ENCODE peak calls at places on chromosomes 4 and X, in ten cellular contexts. One of them, this sample, is unnamed.

GRCh38 chr4:45453258-45453841 is 670.5 kb downstream of the GABRG1 start:
- DNase-seq in NCI-H1417 treated with DMSO at 0.1 percent for 48 hours: peak
- DNase-seq in GM04504: no peak
- DNase-seq in activated CD8-positive, alpha-beta T cell treated with anti-CD3 and anti-CD28 coated beads, Interleukin-2, amount 10 ng/mL, durations not matched to agents 7 days and 5 days: no peak
- DNase-seq in amniotic stem cell: no peak
- DNase-seq in CD8-positive, alpha-beta T cell: no peak
- DNase-seq in MM.1S: peak
- DNase-seq in K562: no peak
- DNase-seq in stimulated activated CD4-positive, alpha-beta T cell treated with anti-CD3 and anti-CD28 coated beads, TNF-alpha, amount 100 ng/mL, for 1 hour: no peak
- DNase-seq in NCI-H526 treated with DMSO at 0.1 percent for 48 hours: peak
- DNase-seq in this sample: no peak

GRCh38 chrX:46642145-46642544 is 68.6 kb downstream of the CHST7 start:
- DNase-seq in activated CD8-positive, alpha-beta T cell treated with anti-CD3 and anti-CD28 coated beads, Interleukin-2, amount 10 ng/mL, durations not matched to agents 7 days and 5 days: peak
- DNase-seq in stimulated activated CD4-positive, alpha-beta T cell treated with anti-CD3 and anti-CD28 coated beads, TNF-alpha, amount 100 ng/mL, for 1 hour: no peak
- DNase-seq in NCI-H526 treated with DMSO at 0.1 percent for 48 hours: no peak
- DNase-seq in amniotic stem cell: no peak
- DNase-seq in GM04504: no peak
- DNase-seq in K562: no peak
- DNase-seq in MM.1S: peak
- DNase-seq in NCI-H1417 treated with DMSO at 0.1 percent for 48 hours: no peak
- DNase-seq in CD8-positive, alpha-beta T cell: no peak
- DNase-seq in this sample: no peak

GRCh38 chrX:123899701-123900100 is 39.8 kb downstream of the XIAP start:
- DNase-seq in NCI-H526 treated with DMSO at 0.1 percent for 48 hours: no peak
- DNase-seq in stimulated activated CD4-positive, alpha-beta T cell treated with anti-CD3 and anti-CD28 coated beads, TNF-alpha, amount 100 ng/mL, for 1 hour: no peak
- DNase-seq in GM04504: no peak
- DNase-seq in amniotic stem cell: peak
- DNase-seq in MM.1S: no peak
- DNase-seq in NCI-H1417 treated with DMSO at 0.1 percent for 48 hours: no peak
- DNase-seq in K562: no peak
- DNase-seq in activated CD8-positive, alpha-beta T cell treated with anti-CD3 and anti-CD28 coated beads, Interleukin-2, amount 10 ng/mL, durations not matched to agents 7 days and 5 days: no peak
- DNase-seq in CD8-positive, alpha-beta T cell: no peak
- DNase-seq in this sample: no peak

GRCh38 chr4:38189445-38189844 is 229.2 kb downstream of the PTTG2 start:
- DNase-seq in GM04504: peak
- DNase-seq in amniotic stem cell: peak
- DNase-seq in MM.1S: no peak
- DNase-seq in NCI-H1417 treated with DMSO at 0.1 percent for 48 hours: no peak
- DNase-seq in CD8-positive, alpha-beta T cell: no peak
- DNase-seq in NCI-H526 treated with DMSO at 0.1 percent for 48 hours: no peak
- DNase-seq in K562: no peak
- DNase-seq in activated CD8-positive, alpha-beta T cell treated with anti-CD3 and anti-CD28 coated beads, Interleukin-2, amount 10 ng/mL, durations not matched to agents 7 days and 5 days: no peak
- DNase-seq in stimulated activated CD4-positive, alpha-beta T cell treated with anti-CD3 and anti-CD28 coated beads, TNF-alpha, amount 100 ng/mL, for 1 hour: no peak
- DNase-seq in this sample: no peak

GRCh38 chrX:43971966-43972961 is 926 bp downstream of the NDP start:
- DNase-seq in stimulated activated CD4-positive, alpha-beta T cell treated with anti-CD3 and anti-CD28 coated beads, TNF-alpha, amount 100 ng/mL, for 1 hour: no peak
- DNase-seq in MM.1S: no peak
- DNase-seq in GM04504: no peak
- DNase-seq in activated CD8-positive, alpha-beta T cell treated with anti-CD3 and anti-CD28 coated beads, Interleukin-2, amount 10 ng/mL, durations not matched to agents 7 days and 5 days: no peak
- DNase-seq in CD8-positive, alpha-beta T cell: no peak
- DNase-seq in amniotic stem cell: no peak
- DNase-seq in NCI-H526 treated with DMSO at 0.1 percent for 48 hours: no peak
- DNase-seq in NCI-H1417 treated with DMSO at 0.1 percent for 48 hours: no peak
- DNase-seq in K562: no peak
- DNase-seq in this sample: no peak

GRCh38 chr4:90958256-90958895 is 831.2 kb downstream of the CCSER1 start:
- DNase-seq in GM04504: no peak
- DNase-seq in stimulated activated CD4-positive, alpha-beta T cell treated with anti-CD3 and anti-CD28 coated beads, TNF-alpha, amount 100 ng/mL, for 1 hour: no peak
- DNase-seq in CD8-positive, alpha-beta T cell: no peak
- DNase-seq in activated CD8-positive, alpha-beta T cell treated with anti-CD3 and anti-CD28 coated beads, Interleukin-2, amount 10 ng/mL, durations not matched to agents 7 days and 5 days: no peak
- DNase-seq in K562: no peak
- DNase-seq in MM.1S: no peak
- DNase-seq in amniotic stem cell: no peak
- DNase-seq in NCI-H1417 treated with DMSO at 0.1 percent for 48 hours: no peak
- DNase-seq in NCI-H526 treated with DMSO at 0.1 percent for 48 hours: peak
- DNase-seq in this sample: no peak

GRCh38 chr4:121583396-121583795 is 113.4 kb downstream of the ANXA5 start:
- DNase-seq in NCI-H526 treated with DMSO at 0.1 percent for 48 hours: no peak
- DNase-seq in K562: no peak
- DNase-seq in stimulated activated CD4-positive, alpha-beta T cell treated with anti-CD3 and anti-CD28 coated beads, TNF-alpha, amount 100 ng/mL, for 1 hour: no peak
- DNase-seq in GM04504: no peak
- DNase-seq in MM.1S: no peak
- DNase-seq in CD8-positive, alpha-beta T cell: no peak
- DNase-seq in NCI-H1417 treated with DMSO at 0.1 percent for 48 hours: no peak
- DNase-seq in activated CD8-positive, alpha-beta T cell treated with anti-CD3 and anti-CD28 coated beads, Interleukin-2, amount 10 ng/mL, durations not matched to agents 7 days and 5 days: no peak
- DNase-seq in amniotic stem cell: no peak
- DNase-seq in this sample: no peak

GRCh38 chr4:3340703-3341088 is 47.9 kb downstream of the RGS12 start:
- DNase-seq in activated CD8-positive, alpha-beta T cell treated with anti-CD3 and anti-CD28 coated beads, Interleukin-2, amount 10 ng/mL, durations not matched to agents 7 days and 5 days: no peak
- DNase-seq in stimulated activated CD4-positive, alpha-beta T cell treated with anti-CD3 and anti-CD28 coated beads, TNF-alpha, amount 100 ng/mL, for 1 hour: no peak
- DNase-seq in K562: no peak
- DNase-seq in NCI-H1417 treated with DMSO at 0.1 percent for 48 hours: peak
- DNase-seq in amniotic stem cell: no peak
- DNase-seq in CD8-positive, alpha-beta T cell: no peak
- DNase-seq in NCI-H526 treated with DMSO at 0.1 percent for 48 hours: peak
- DNase-seq in MM.1S: no peak
- DNase-seq in GM04504: no peak
- DNase-seq in this sample: no peak

GRCh38 chr4:54316139-54316538 is 87.0 kb downstream of the PDGFRA start:
- DNase-seq in NCI-H1417 treated with DMSO at 0.1 percent for 48 hours: no peak
- DNase-seq in activated CD8-positive, alpha-beta T cell treated with anti-CD3 and anti-CD28 coated beads, Interleukin-2, amount 10 ng/mL, durations not matched to agents 7 days and 5 days: no peak
- DNase-seq in amniotic stem cell: no peak
- DNase-seq in GM04504: no peak
- DNase-seq in MM.1S: no peak
- DNase-seq in K562: no peak
- DNase-seq in CD8-positive, alpha-beta T cell: no peak
- DNase-seq in stimulated activated CD4-positive, alpha-beta T cell treated with anti-CD3 and anti-CD28 coated beads, TNF-alpha, amount 100 ng/mL, for 1 hour: no peak
- DNase-seq in NCI-H526 treated with DMSO at 0.1 percent for 48 hours: no peak
- DNase-seq in this sample: no peak

GRCh38 chrX:39854772-39855747 is 242.7 kb downstream of the BCOR start:
- DNase-seq in amniotic stem cell: no peak
- DNase-seq in K562: peak
- DNase-seq in MM.1S: peak
- DNase-seq in NCI-H1417 treated with DMSO at 0.1 percent for 48 hours: no peak
- DNase-seq in activated CD8-positive, alpha-beta T cell treated with anti-CD3 and anti-CD28 coated beads, Interleukin-2, amount 10 ng/mL, durations not matched to agents 7 days and 5 days: peak
- DNase-seq in stimulated activated CD4-positive, alpha-beta T cell treated with anti-CD3 and anti-CD28 coated beads, TNF-alpha, amount 100 ng/mL, for 1 hour: peak
- DNase-seq in NCI-H526 treated with DMSO at 0.1 percent for 48 hours: no peak
- DNase-seq in CD8-positive, alpha-beta T cell: peak
- DNase-seq in GM04504: no peak
- DNase-seq in this sample: no peak

GRCh38 chr4:150140774-150141400 is 62.6 kb downstream of the DCLK2 start:
- DNase-seq in amniotic stem cell: peak
- DNase-seq in GM04504: no peak
- DNase-seq in CD8-positive, alpha-beta T cell: no peak
- DNase-seq in stimulated activated CD4-positive, alpha-beta T cell treated with anti-CD3 and anti-CD28 coated beads, TNF-alpha, amount 100 ng/mL, for 1 hour: no peak
- DNase-seq in NCI-H1417 treated with DMSO at 0.1 percent for 48 hours: no peak
- DNase-seq in NCI-H526 treated with DMSO at 0.1 percent for 48 hours: no peak
- DNase-seq in MM.1S: no peak
- DNase-seq in activated CD8-positive, alpha-beta T cell treated with anti-CD3 and anti-CD28 coated beads, Interleukin-2, amount 10 ng/mL, durations not matched to agents 7 days and 5 days: no peak
- DNase-seq in K562: no peak
- DNase-seq in this sample: no peak

GRCh38 chr4:82125170-82125862 is 248.5 kb downstream of the HNRNPD start:
- DNase-seq in MM.1S: no peak
- DNase-seq in activated CD8-positive, alpha-beta T cell treated with anti-CD3 and anti-CD28 coated beads, Interleukin-2, amount 10 ng/mL, durations not matched to agents 7 days and 5 days: no peak
- DNase-seq in NCI-H1417 treated with DMSO at 0.1 percent for 48 hours: no peak
- DNase-seq in NCI-H526 treated with DMSO at 0.1 percent for 48 hours: no peak
- DNase-seq in GM04504: no peak
- DNase-seq in stimulated activated CD4-positive, alpha-beta T cell treated with anti-CD3 and anti-CD28 coated beads, TNF-alpha, amount 100 ng/mL, for 1 hour: no peak
- DNase-seq in amniotic stem cell: no peak
- DNase-seq in CD8-positive, alpha-beta T cell: no peak
- DNase-seq in K562: no peak
- DNase-seq in this sample: no peak

GRCh38 chr4:15665738-15666365 is 10.7 kb upstream of the FBXL5 start:
- DNase-seq in stimulated activated CD4-positive, alpha-beta T cell treated with anti-CD3 and anti-CD28 coated beads, TNF-alpha, amount 100 ng/mL, for 1 hour: no peak
- DNase-seq in K562: no peak
- DNase-seq in amniotic stem cell: no peak
- DNase-seq in MM.1S: peak
- DNase-seq in CD8-positive, alpha-beta T cell: no peak
- DNase-seq in activated CD8-positive, alpha-beta T cell treated with anti-CD3 and anti-CD28 coated beads, Interleukin-2, amount 10 ng/mL, durations not matched to agents 7 days and 5 days: no peak
- DNase-seq in NCI-H526 treated with DMSO at 0.1 percent for 48 hours: no peak
- DNase-seq in NCI-H1417 treated with DMSO at 0.1 percent for 48 hours: no peak
- DNase-seq in GM04504: no peak
- DNase-seq in this sample: no peak

GRCh38 chr4:142845293-142846070 is 619 bp downstream of the INPP4B start:
- DNase-seq in CD8-positive, alpha-beta T cell: no peak
- DNase-seq in activated CD8-positive, alpha-beta T cell treated with anti-CD3 and anti-CD28 coated beads, Interleukin-2, amount 10 ng/mL, durations not matched to agents 7 days and 5 days: no peak
- DNase-seq in stimulated activated CD4-positive, alpha-beta T cell treated with anti-CD3 and anti-CD28 coated beads, TNF-alpha, amount 100 ng/mL, for 1 hour: no peak
- DNase-seq in MM.1S: no peak
- DNase-seq in NCI-H1417 treated with DMSO at 0.1 percent for 48 hours: no peak
- DNase-seq in NCI-H526 treated with DMSO at 0.1 percent for 48 hours: no peak
- DNase-seq in GM04504: no peak
- DNase-seq in K562: no peak
- DNase-seq in amniotic stem cell: no peak
- DNase-seq in this sample: no peak

GRCh38 chrX:116317409-116317808 is 119.0 kb upstream of the SLC6A14 start:
- DNase-seq in activated CD8-positive, alpha-beta T cell treated with anti-CD3 and anti-CD28 coated beads, Interleukin-2, amount 10 ng/mL, durations not matched to agents 7 days and 5 days: no peak
- DNase-seq in K562: no peak
- DNase-seq in NCI-H526 treated with DMSO at 0.1 percent for 48 hours: no peak
- DNase-seq in CD8-positive, alpha-beta T cell: no peak
- DNase-seq in stimulated activated CD4-positive, alpha-beta T cell treated with anti-CD3 and anti-CD28 coated beads, TNF-alpha, amount 100 ng/mL, for 1 hour: no peak
- DNase-seq in amniotic stem cell: no peak
- DNase-seq in NCI-H1417 treated with DMSO at 0.1 percent for 48 hours: no peak
- DNase-seq in MM.1S: no peak
- DNase-seq in GM04504: no peak
- DNase-seq in this sample: no peak

GRCh38 chrX:21870494-21870893 is 14.7 kb downstream of the YY2 start:
- DNase-seq in activated CD8-positive, alpha-beta T cell treated with anti-CD3 and anti-CD28 coated beads, Interleukin-2, amount 10 ng/mL, durations not matched to agents 7 days and 5 days: no peak
- DNase-seq in amniotic stem cell: no peak
- DNase-seq in NCI-H526 treated with DMSO at 0.1 percent for 48 hours: no peak
- DNase-seq in NCI-H1417 treated with DMSO at 0.1 percent for 48 hours: no peak
- DNase-seq in MM.1S: no peak
- DNase-seq in K562: no peak
- DNase-seq in CD8-positive, alpha-beta T cell: no peak
- DNase-seq in GM04504: no peak
- DNase-seq in stimulated activated CD4-positive, alpha-beta T cell treated with anti-CD3 and anti-CD28 coated beads, TNF-alpha, amount 100 ng/mL, for 1 hour: no peak
- DNase-seq in this sample: no peak

GRCh38 chr4:174919886-174920423 is 1.8 kb downstream of the ADAM29 start:
- DNase-seq in NCI-H1417 treated with DMSO at 0.1 percent for 48 hours: no peak
- DNase-seq in GM04504: no peak
- DNase-seq in MM.1S: no peak
- DNase-seq in CD8-positive, alpha-beta T cell: no peak
- DNase-seq in activated CD8-positive, alpha-beta T cell treated with anti-CD3 and anti-CD28 coated beads, Interleukin-2, amount 10 ng/mL, durations not matched to agents 7 days and 5 days: no peak
- DNase-seq in K562: no peak
- DNase-seq in stimulated activated CD4-positive, alpha-beta T cell treated with anti-CD3 and anti-CD28 coated beads, TNF-alpha, amount 100 ng/mL, for 1 hour: no peak
- DNase-seq in amniotic stem cell: no peak
- DNase-seq in NCI-H526 treated with DMSO at 0.1 percent for 48 hours: no peak
- DNase-seq in this sample: no peak

GRCh38 chr4:111945014-111945413 is 200.2 kb upstream of the FAM241A start:
- DNase-seq in NCI-H526 treated with DMSO at 0.1 percent for 48 hours: no peak
- DNase-seq in activated CD8-positive, alpha-beta T cell treated with anti-CD3 and anti-CD28 coated beads, Interleukin-2, amount 10 ng/mL, durations not matched to agents 7 days and 5 days: no peak
- DNase-seq in GM04504: no peak
- DNase-seq in amniotic stem cell: no peak
- DNase-seq in CD8-positive, alpha-beta T cell: no peak
- DNase-seq in MM.1S: no peak
- DNase-seq in stimulated activated CD4-positive, alpha-beta T cell treated with anti-CD3 and anti-CD28 coated beads, TNF-alpha, amount 100 ng/mL, for 1 hour: no peak
- DNase-seq in K562: no peak
- DNase-seq in NCI-H1417 treated with DMSO at 0.1 percent for 48 hours: no peak
- DNase-seq in this sample: no peak

GRCh38 chr4:7638984-7639789 is 204.5 kb upstream of the PSAPL1 start:
- DNase-seq in stimulated activated CD4-positive, alpha-beta T cell treated with anti-CD3 and anti-CD28 coated beads, TNF-alpha, amount 100 ng/mL, for 1 hour: no peak
- DNase-seq in MM.1S: no peak
- DNase-seq in GM04504: no peak
- DNase-seq in K562: no peak
- DNase-seq in NCI-H526 treated with DMSO at 0.1 percent for 48 hours: no peak
- DNase-seq in NCI-H1417 treated with DMSO at 0.1 percent for 48 hours: no peak
- DNase-seq in amniotic stem cell: no peak
- DNase-seq in activated CD8-positive, alpha-beta T cell treated with anti-CD3 and anti-CD28 coated beads, Interleukin-2, amount 10 ng/mL, durations not matched to agents 7 days and 5 days: no peak
- DNase-seq in CD8-positive, alpha-beta T cell: no peak
- DNase-seq in this sample: no peak

GRCh38 chrX:30935985-30936384 is 46.9 kb upstream of the TAB3 start:
- DNase-seq in amniotic stem cell: no peak
- DNase-seq in CD8-positive, alpha-beta T cell: no peak
- DNase-seq in K562: peak
- DNase-seq in NCI-H1417 treated with DMSO at 0.1 percent for 48 hours: no peak
- DNase-seq in activated CD8-positive, alpha-beta T cell treated with anti-CD3 and anti-CD28 coated beads, Interleukin-2, amount 10 ng/mL, durations not matched to agents 7 days and 5 days: no peak
- DNase-seq in MM.1S: no peak
- DNase-seq in NCI-H526 treated with DMSO at 0.1 percent for 48 hours: no peak
- DNase-seq in GM04504: no peak
- DNase-seq in stimulated activated CD4-positive, alpha-beta T cell treated with anti-CD3 and anti-CD28 coated beads, TNF-alpha, amount 100 ng/mL, for 1 hour: no peak
- DNase-seq in this sample: no peak

GRCh38 chr4:52051615-52052474 is 741 bp downstream of the SPATA18 start:
- DNase-seq in MM.1S: no peak
- DNase-seq in amniotic stem cell: peak
- DNase-seq in stimulated activated CD4-positive, alpha-beta T cell treated with anti-CD3 and anti-CD28 coated beads, TNF-alpha, amount 100 ng/mL, for 1 hour: no peak
- DNase-seq in K562: no peak
- DNase-seq in GM04504: peak
- DNase-seq in CD8-positive, alpha-beta T cell: no peak
- DNase-seq in activated CD8-positive, alpha-beta T cell treated with anti-CD3 and anti-CD28 coated beads, Interleukin-2, amount 10 ng/mL, durations not matched to agents 7 days and 5 days: peak
- DNase-seq in NCI-H526 treated with DMSO at 0.1 percent for 48 hours: peak
- DNase-seq in NCI-H1417 treated with DMSO at 0.1 percent for 48 hours: no peak
- DNase-seq in this sample: peak

GRCh38 chr4:81635128-81635527 is 163.4 kb upstream of the RASGEF1B start:
- DNase-seq in MM.1S: no peak
- DNase-seq in amniotic stem cell: no peak
- DNase-seq in stimulated activated CD4-positive, alpha-beta T cell treated with anti-CD3 and anti-CD28 coated beads, TNF-alpha, amount 100 ng/mL, for 1 hour: no peak
- DNase-seq in CD8-positive, alpha-beta T cell: no peak
- DNase-seq in K562: no peak
- DNase-seq in NCI-H1417 treated with DMSO at 0.1 percent for 48 hours: no peak
- DNase-seq in GM04504: no peak
- DNase-seq in activated CD8-positive, alpha-beta T cell treated with anti-CD3 and anti-CD28 coated beads, Interleukin-2, amount 10 ng/mL, durations not matched to agents 7 days and 5 days: no peak
- DNase-seq in NCI-H526 treated with DMSO at 0.1 percent for 48 hours: no peak
- DNase-seq in this sample: no peak

GRCh38 chrX:154436597-154437397 is at the start of gene GDI1:
- DNase-seq in MM.1S: peak
- DNase-seq in amniotic stem cell: peak
- DNase-seq in stimulated activated CD4-positive, alpha-beta T cell treated with anti-CD3 and anti-CD28 coated beads, TNF-alpha, amount 100 ng/mL, for 1 hour: no peak
- DNase-seq in GM04504: no peak
- DNase-seq in activated CD8-positive, alpha-beta T cell treated with anti-CD3 and anti-CD28 coated beads, Interleukin-2, amount 10 ng/mL, durations not matched to agents 7 days and 5 days: peak
- DNase-seq in NCI-H1417 treated with DMSO at 0.1 percent for 48 hours: no peak
- DNase-seq in NCI-H526 treated with DMSO at 0.1 percent for 48 hours: peak
- DNase-seq in K562: peak
- DNase-seq in CD8-positive, alpha-beta T cell: peak
- DNase-seq in this sample: no peak

GRCh38 chrX:153875391-153876111 is 10.4 kb downstream of the L1CAM start:
- DNase-seq in activated CD8-positive, alpha-beta T cell treated with anti-CD3 and anti-CD28 coated beads, Interleukin-2, amount 10 ng/mL, durations not matched to agents 7 days and 5 days: peak
- DNase-seq in CD8-positive, alpha-beta T cell: peak
- DNase-seq in MM.1S: peak
- DNase-seq in K562: peak
- DNase-seq in NCI-H1417 treated with DMSO at 0.1 percent for 48 hours: no peak
- DNase-seq in stimulated activated CD4-positive, alpha-beta T cell treated with anti-CD3 and anti-CD28 coated beads, TNF-alpha, amount 100 ng/mL, for 1 hour: peak
- DNase-seq in NCI-H526 treated with DMSO at 0.1 percent for 48 hours: peak
- DNase-seq in amniotic stem cell: no peak
- DNase-seq in GM04504: no peak
- DNase-seq in this sample: no peak

GRCh38 chrX:149185087-149185486 is 320.0 kb downstream of the IDS start:
- DNase-seq in NCI-H526 treated with DMSO at 0.1 percent for 48 hours: no peak
- DNase-seq in stimulated activated CD4-positive, alpha-beta T cell treated with anti-CD3 and anti-CD28 coated beads, TNF-alpha, amount 100 ng/mL, for 1 hour: no peak
- DNase-seq in NCI-H1417 treated with DMSO at 0.1 percent for 48 hours: no peak
- DNase-seq in MM.1S: no peak
- DNase-seq in amniotic stem cell: no peak
- DNase-seq in activated CD8-positive, alpha-beta T cell treated with anti-CD3 and anti-CD28 coated beads, Interleukin-2, amount 10 ng/mL, durations not matched to agents 7 days and 5 days: no peak
- DNase-seq in GM04504: no peak
- DNase-seq in CD8-positive, alpha-beta T cell: no peak
- DNase-seq in K562: no peak
- DNase-seq in this sample: no peak

GRCh38 chrX:153495362-153495751 is 577 bp downstream of the BGN start:
- DNase-seq in NCI-H1417 treated with DMSO at 0.1 percent for 48 hours: no peak
- DNase-seq in K562: no peak
- DNase-seq in amniotic stem cell: no peak
- DNase-seq in activated CD8-positive, alpha-beta T cell treated with anti-CD3 and anti-CD28 coated beads, Interleukin-2, amount 10 ng/mL, durations not matched to agents 7 days and 5 days: no peak
- DNase-seq in GM04504: no peak
- DNase-seq in MM.1S: no peak
- DNase-seq in NCI-H526 treated with DMSO at 0.1 percent for 48 hours: no peak
- DNase-seq in stimulated activated CD4-positive, alpha-beta T cell treated with anti-CD3 and anti-CD28 coated beads, TNF-alpha, amount 100 ng/mL, for 1 hour: no peak
- DNase-seq in CD8-positive, alpha-beta T cell: no peak
- DNase-seq in this sample: no peak

GRCh38 chrX:38882894-38883620 is 81.8 kb downstream of the MID1IP1 start:
- DNase-seq in K562: no peak
- DNase-seq in stimulated activated CD4-positive, alpha-beta T cell treated with anti-CD3 and anti-CD28 coated beads, TNF-alpha, amount 100 ng/mL, for 1 hour: no peak
- DNase-seq in MM.1S: no peak
- DNase-seq in NCI-H526 treated with DMSO at 0.1 percent for 48 hours: no peak
- DNase-seq in NCI-H1417 treated with DMSO at 0.1 percent for 48 hours: no peak
- DNase-seq in GM04504: peak
- DNase-seq in activated CD8-positive, alpha-beta T cell treated with anti-CD3 and anti-CD28 coated beads, Interleukin-2, amount 10 ng/mL, durations not matched to agents 7 days and 5 days: no peak
- DNase-seq in CD8-positive, alpha-beta T cell: no peak
- DNase-seq in amniotic stem cell: peak
- DNase-seq in this sample: no peak

GRCh38 chr4:27088491-27088890 is 227.8 kb downstream of the STIM2 start:
- DNase-seq in GM04504: no peak
- DNase-seq in CD8-positive, alpha-beta T cell: no peak
- DNase-seq in K562: no peak
- DNase-seq in MM.1S: no peak
- DNase-seq in NCI-H1417 treated with DMSO at 0.1 percent for 48 hours: no peak
- DNase-seq in activated CD8-positive, alpha-beta T cell treated with anti-CD3 and anti-CD28 coated beads, Interleukin-2, amount 10 ng/mL, durations not matched to agents 7 days and 5 days: no peak
- DNase-seq in stimulated activated CD4-positive, alpha-beta T cell treated with anti-CD3 and anti-CD28 coated beads, TNF-alpha, amount 100 ng/mL, for 1 hour: no peak
- DNase-seq in amniotic stem cell: no peak
- DNase-seq in NCI-H526 treated with DMSO at 0.1 percent for 48 hours: no peak
- DNase-seq in this sample: no peak

This sample was measured in AG04449.